ENCODE peak calls at places on chromosomes 2 and 18, in six cellular contexts. T, C, M, U, V and Y are unnamed samples.

GRCh38 chr2:24315669-24316068 is 44.7 kb downstream of the ITSN2 start:
- DNase-seq in T (no peak), C (no peak), M (no peak), U (no peak), V (no peak), Y (no peak)

GRCh38 chr2:68043719-68044498 is 18.9 kb downstream of the C1D start:
- DNase-seq in T (no peak), C (no peak), M (no peak), U (no peak), V (no peak), Y (no peak)

GRCh38 chr18:23853448-23854210 is 160.9 kb upstream of the TTC39C start:
- DNase-seq in T (no peak), C (no peak), M (no peak), U (no peak), V (no peak), Y (no peak)

GRCh38 chr2:241003369-241003768 is 5.0 kb downstream of the SNED1 start:
- DNase-seq in T (no peak), C (no peak), M (no peak), U (no peak), V (no peak), Y (no peak)

GRCh38 chr18:59957957-59958356 is 58.2 kb downstream of the PMAIP1 start:
- DNase-seq in T (peak; percentile 57), C (peak; percentile 64), M (peak; percentile 93), U (peak; percentile 48), V (peak; percentile 85), Y (peak; percentile 12)

GRCh38 chr2:240947176-240947575 is 41.0 kb downstream of the CROCC2 start:
- DNase-seq in T (peak; percentile 4), C (peak; percentile 11), M (no peak), U (no peak), V (no peak), Y (peak; percentile 5)

GRCh38 chr18:58668897-58669296 is 2.4 kb upstream of the MALT1 start:
- DNase-seq in T (no peak), C (no peak), M (no peak), U (no peak), V (no peak), Y (no peak)

GRCh38 chr2:64311948-64312621 is 141.9 kb upstream of the LGALSL start:
- DNase-seq in T (peak; percentile 86), C (peak; percentile 76), M (no peak), U (peak; percentile 97), V (peak; percentile 83), Y (peak; percentile 69)

GRCh38 chr2:237623428-237624403 is 3.7 kb upstream of the LRRFIP1 start:
- DNase-seq in T (no peak), C (no peak), M (no peak), U (no peak), V (no peak), Y (no peak)

GRCh38 chr2:230783101-230783500 is 70.5 kb downstream of the CAB39 start:
- DNase-seq in T (no peak), C (no peak), M (no peak), U (no peak), V (no peak), Y (no peak)

GRCh38 chr2:110157153-110157793 is 41.7 kb upstream of the MALL start:
- DNase-seq in T (peak; percentile 20), C (no peak), M (peak; percentile 35), U (peak; percentile 82), V (peak; percentile 80), Y (peak; percentile 43)

GRCh38 chr18:3132700-3133099 is 87.1 kb downstream of the MYOM1 start:
- DNase-seq in T (no peak), C (no peak), M (no peak), U (no peak), V (no peak), Y (no peak)

GRCh38 chr2:200931227-200931626 is 32.2 kb downstream of the ORC2 start:
- DNase-seq in T (no peak), C (no peak), M (no peak), U (peak; percentile 41), V (no peak), Y (no peak)

GRCh38 chr18:8049147-8049546 is 482.0 kb downstream of the PTPRM start:
- DNase-seq in T (no peak), C (no peak), M (no peak), U (no peak), V (no peak), Y (no peak)

GRCh38 chr2:31945572-31945935 is 65.3 kb downstream of the MEMO1 start:
- DNase-seq in T (no peak), C (no peak), M (no peak), U (peak; percentile 76), V (no peak), Y (no peak)

GRCh38 chr2:104140361-104140760 is 713.6 kb upstream of the POU3F3 start:
- DNase-seq in T (no peak), C (no peak), M (no peak), U (no peak), V (no peak), Y (no peak)

GRCh38 chr2:76445880-76446279 is 735.2 kb upstream of the GCFC2 start:
- DNase-seq in T (no peak), C (no peak), M (no peak), U (no peak), V (no peak), Y (no peak)

GRCh38 chr2:232550351-232551261 is at the start of the genes EIF4E2 and TIGD1:
- DNase-seq in T (peak; percentile 94), C (peak; percentile 94), M (peak; percentile 93), U (peak; percentile 95), V (peak; percentile 93), Y (peak; percentile 95)
- H3K36me3 ChIP-seq in T (no peaks in the 10 kb centered on the region), C (no peaks in the 10 kb centered on the region), M (peaks cover 38% of the 10 kb centered on the region), U (no peaks in the 10 kb centered on the region), V (peaks cover 3% of the 10 kb centered on the region), Y (peaks cover 27% of the 10 kb centered on the region)

GRCh38 chr2:219178377-219179175 is 501 bp downstream of the RETREG2 start:
- DNase-seq in T (peak; percentile 46), C (peak; percentile 62), M (peak; percentile 44), U (peak; percentile 47), V (peak; percentile 45), Y (peak; percentile 60)
- H3K36me3 ChIP-seq in T (peaks cover 21% of the 10 kb centered on the region), C (no peaks in the 10 kb centered on the region), M (peaks cover 58% of the 10 kb centered on the region), U (peaks cover 33% of the 10 kb centered on the region), V (peaks cover 29% of the 10 kb centered on the region), Y (peaks cover 26% of the 10 kb centered on the region)

DNA sequence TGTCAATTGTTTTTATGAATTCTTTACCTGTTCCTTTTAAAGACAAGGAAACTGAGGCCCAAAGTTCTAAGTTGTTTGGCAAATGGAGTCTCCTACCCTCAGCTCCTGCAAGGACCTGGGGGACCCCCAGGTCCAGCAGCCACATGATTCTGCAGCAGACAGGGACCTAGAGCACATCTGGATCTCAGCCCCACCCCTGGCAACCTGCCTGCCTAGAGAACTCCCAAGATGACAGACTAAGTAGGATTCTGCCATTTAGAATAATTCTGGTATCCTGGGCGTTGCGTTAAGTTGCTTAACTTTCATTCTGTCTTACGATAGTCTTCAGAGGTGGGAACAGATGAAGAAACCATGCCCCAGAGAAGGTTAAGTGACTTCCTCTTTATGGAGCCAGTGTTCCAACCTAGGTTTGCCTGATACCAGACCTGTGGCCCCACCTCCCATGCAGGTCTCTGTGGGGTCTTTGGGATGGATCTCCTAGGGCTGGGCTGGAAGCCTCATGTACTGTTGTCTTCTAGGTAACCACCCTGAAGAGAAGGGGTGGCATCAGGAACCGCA is 5.6 kb upstream of the CENPA start:
- DNase-seq in T (no peak), C (no peak), M (no peak), U (no peak), V (no peak), Y (no peak)
- H3K36me3 ChIP-seq in T (peaks cover 25% of the 10 kb centered on the region), C (no peaks in the 10 kb centered on the region), M (peaks cover 54% of the 10 kb centered on the region), U (peaks cover 8% of the 10 kb centered on the region), V (peaks cover 29% of the 10 kb centered on the region), Y (peaks cover 32% of the 10 kb centered on the region)

DNA sequence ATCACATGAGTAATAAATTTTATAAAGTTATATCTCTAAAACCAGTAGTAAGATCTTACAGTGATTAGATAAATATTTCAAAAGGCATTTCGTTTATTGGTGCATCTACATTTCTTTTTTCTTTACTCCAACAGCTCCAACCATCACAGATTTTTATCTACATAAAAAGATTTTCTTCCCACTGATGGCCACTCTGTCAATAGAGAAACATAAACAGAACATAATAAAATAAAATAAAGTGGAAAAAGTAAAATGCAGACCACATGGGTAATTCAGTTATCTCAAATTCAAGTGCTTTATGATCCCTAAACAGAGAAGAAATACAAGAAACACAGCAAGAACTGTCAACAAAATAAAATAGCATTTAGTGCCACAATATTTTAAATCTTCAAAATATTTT is 420.2 kb upstream of the CYRIA start:
- DNase-seq in T (no peak), C (no peak), M (no peak), U (no peak), V (no peak), Y (no peak)
- H3K36me3 ChIP-seq in T (no peaks in the 10 kb centered on the region), C (no peaks in the 10 kb centered on the region), M (no peaks in the 10 kb centered on the region), U (no peaks in the 10 kb centered on the region), V (no peaks in the 10 kb centered on the region), Y (no peaks in the 10 kb centered on the region)

DNA sequence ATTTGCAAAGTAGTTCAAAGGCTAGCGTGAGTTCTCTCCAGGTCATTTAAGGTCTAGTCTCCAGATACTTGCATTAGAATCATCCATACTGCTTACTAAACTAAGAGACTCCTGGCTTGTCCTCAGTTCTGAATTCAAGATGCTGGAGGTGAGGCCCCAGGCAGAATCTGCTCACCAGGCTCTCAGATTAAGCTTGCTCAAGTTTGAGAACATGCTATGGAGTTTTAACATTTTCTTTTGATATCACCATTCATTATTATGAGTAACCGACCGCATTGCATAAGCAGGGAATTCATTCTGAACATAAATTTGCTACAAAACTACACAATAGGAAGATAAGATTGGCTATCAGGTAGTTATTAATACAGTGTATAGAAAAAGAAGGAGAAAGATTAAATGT is 409.7 kb upstream of the FANCL start:
- DNase-seq in T (no peak), C (no peak), M (no peak), U (no peak), V (no peak), Y (no peak)
- H3K36me3 ChIP-seq in T (no peaks in the 10 kb centered on the region), C (no peaks in the 10 kb centered on the region), M (no peaks in the 10 kb centered on the region), U (no peaks in the 10 kb centered on the region), V (no peaks in the 10 kb centered on the region), Y (no peaks in the 10 kb centered on the region)